ENCODE peak calls at places on chromosomes 6 and 20, in eight cellular contexts. L, E, G, C, R, Q, K and X are unnamed samples.
A peak's percentile ranks its signal among the peaks of the same experiment; 100 is the strongest.

GRCh38 chr6:75602164-75602896 is 650 bp downstream of the SENP6 start:
- DNase-seq in L (peak; percentile 48), E (peak; percentile 64), G (peak; percentile 31), C (peak; percentile 45), R (peak; percentile 42), Q (peak; percentile 60), K (peak; percentile 42), X (peak; percentile 66)

GRCh38 chr20:45834797-45835161 is 1.2 kb downstream of the SNX21 start:
- DNase-seq in L (no peak), E (no peak), G (no peak), C (no peak), R (no peak), Q (no peak), K (no peak), X (no peak)

GRCh38 chr6:90093558-90094073 is 199.3 kb downstream of the GJA10 start:
- DNase-seq in L (no peak), E (no peak), G (no peak), C (no peak), R (no peak), Q (no peak), K (no peak), X (no peak)

GRCh38 chr20:63701329-63702035 is 5.0 kb downstream of the TNFRSF6B start:
- DNase-seq in L (no peak), E (no peak), G (no peak), C (no peak), R (no peak), Q (no peak), K (no peak), X (no peak)

GRCh38 chr20:62977613-62978558 is 25.4 kb downstream of the SLC17A9 start:
- DNase-seq in L (peak; percentile 58), E (no peak), G (no peak), C (no peak), R (no peak), Q (no peak), K (no peak), X (no peak)

GRCh38 chr6:37580164-37580955 is 80.7 kb upstream of the CCDC167 start:
- DNase-seq in L (no peak), E (peak; percentile 10), G (no peak), C (no peak), R (no peak), Q (no peak), K (no peak), X (no peak)

GRCh38 chr6:162621246-162621645 is 106.3 kb downstream of the PRKN start:
- DNase-seq in L (no peak), E (no peak), G (peak; percentile 52), C (no peak), R (no peak), Q (peak; percentile 26), K (no peak), X (peak; percentile 10)

GRCh38 chr20:29740601-29740950 is 1516.9 kb upstream of the DEFB115 start:
- DNase-seq in L (no peak), E (no peak), G (no peak), C (no peak), R (no peak), Q (no peak), K (no peak), X (no peak)

GRCh38 chr20:44683263-44684046 is 31.7 kb upstream of the CCN5 start:
- DNase-seq in L (peak; percentile 56), E (peak; percentile 64), G (no peak), C (peak; percentile 46), R (no peak), Q (peak; percentile 53), K (peak; percentile 42), X (peak; percentile 46)

GRCh38 chr6:43981363-43981990 is 145.8 kb downstream of the MRPL14 start:
- DNase-seq in L (no peak), E (no peak), G (no peak), C (no peak), R (no peak), Q (no peak), K (no peak), X (no peak)

GRCh38 chr20:1894471-1894950 is 696 bp upstream of the SIRPA start:
- DNase-seq in L (peak; percentile 53), E (peak; percentile 73), G (no peak), C (peak; percentile 58), R (no peak), Q (peak; percentile 79), K (peak; percentile 59), X (peak; percentile 75)

GRCh38 chr20:18989736-18990474 is 176.3 kb downstream of the SCP2D1 start:
- DNase-seq in L (peak; percentile 26), E (no peak), G (no peak), C (peak; percentile 25), R (no peak), Q (no peak), K (no peak), X (no peak)

GRCh38 chr20:16580127-16580526 is 6.9 kb upstream of the KIF16B start:
- DNase-seq in L (peak; percentile 40), E (no peak), G (peak; percentile 90), C (no peak), R (peak; percentile 20), Q (peak; percentile 85), K (peak; percentile 77), X (peak; percentile 60)

GRCh38 chr6:47103931-47104330 is 61.8 kb upstream of the ADGRF1 start:
- DNase-seq in L (peak; percentile 61), E (no peak), G (peak; percentile 31), C (no peak), R (no peak), Q (peak; percentile 57), K (peak; percentile 49), X (peak; percentile 61)

GRCh38 chr6:142635130-142635529 is 309.8 kb downstream of the HIVEP2 start:
- DNase-seq in L (no peak), E (no peak), G (peak; percentile 48), C (no peak), R (no peak), Q (no peak), K (peak; percentile 71), X (peak; percentile 31)

GRCh38 chr20:47795214-47795667 is 10.0 kb upstream of the SULF2 start:
- DNase-seq in L (no peak), E (no peak), G (no peak), C (peak; percentile 28), R (no peak), Q (peak; percentile 76), K (no peak), X (no peak)

GRCh38 chr6:33827546-33828451 is 24.0 kb upstream of the MLN start:
- DNase-seq in L (peak; percentile 42), E (no peak), G (no peak), C (no peak), R (no peak), Q (no peak), K (peak; percentile 40), X (peak; percentile 36)

GRCh38 chr6:33822575-33823395 is 19.0 kb upstream of the MLN start:
- DNase-seq in L (no peak), E (peak; percentile 19), G (peak; percentile 38), C (no peak), R (no peak), Q (peak; percentile 14), K (no peak), X (no peak)

GRCh38 chr6:33823806-33824205 is 20.0 kb upstream of the MLN start:
- DNase-seq in L (no peak), E (no peak), G (no peak), C (no peak), R (no peak), Q (no peak), K (no peak), X (no peak)

GRCh38 chr6:33826537-33826936 is 22.7 kb upstream of the MLN start:
- DNase-seq in L (peak; percentile 26), E (no peak), G (no peak), C (no peak), R (no peak), Q (no peak), K (no peak), X (no peak)

GRCh38 chr6:33824461-33825154 is 20.8 kb upstream of the MLN start:
- DNase-seq in L (peak; percentile 69), E (peak; percentile 18), G (no peak), C (no peak), R (peak; percentile 19), Q (peak; percentile 77), K (peak; percentile 21), X (peak; percentile 56)
- H3K4me3 ChIP-seq in L (peak overlapping the region; percentile 9), E (no peak overlapping the region), G (no peak overlapping the region), C (no peak overlapping the region), R (no peak overlapping the region), Q (no peak overlapping the region), K (no peak overlapping the region), X (peak overlapping the region; percentile 7)

GRCh38 chr6:7311171-7311570 is 1.8 kb downstream of the SSR1 start:
- DNase-seq in L (no peak), E (no peak), G (peak; percentile 16), C (no peak), R (no peak), Q (peak; percentile 33), K (no peak), X (peak; percentile 44)
- H3K4me3 ChIP-seq in L (no peak overlapping the region), E (peak overlapping the region; percentile 98), G (peak overlapping the region; percentile 81), C (no peak overlapping the region), R (peak overlapping the region; percentile 92), Q (peak overlapping the region; percentile 96), K (peak overlapping the region; percentile 22), X (peak overlapping the region; percentile 80)

GRCh38 chr6:53059648-53060589 is 5.3 kb upstream of the FBXO9 start:
- DNase-seq in L (no peak), E (peak; percentile 9), G (no peak), C (no peak), R (no peak), Q (no peak), K (no peak), X (no peak)
- H3K4me3 ChIP-seq in L (peak overlapping the region; percentile 85), E (peak overlapping the region; percentile 91), G (peak overlapping the region; percentile 84), C (peak overlapping the region; percentile 95), R (peak overlapping the region; percentile 94), Q (peak overlapping the region; percentile 82), K (peak overlapping the region; percentile 75), X (peak overlapping the region; percentile 85)

GRCh38 chr6:34237722-34238506 is 1.2 kb downstream of the HMGA1 start:
- DNase-seq in L (peak; percentile 71), E (no peak), G (no peak), C (no peak), R (no peak), Q (peak; percentile 35), K (peak; percentile 33), X (peak; percentile 47)

GRCh38 chr6:34239893-34240292 is 3.2 kb downstream of the HMGA1 start:
- DNase-seq in L (no peak), E (no peak), G (no peak), C (no peak), R (no peak), Q (no peak), K (no peak), X (no peak)

GRCh38 chr6:34238507-34239239 is 2.0 kb downstream of the HMGA1 start:
- DNase-seq in L (peak; percentile 20), E (no peak), G (no peak), C (no peak), R (no peak), Q (no peak), K (no peak), X (no peak)

GRCh38 chr6:34240329-34241248 is 3.9 kb downstream of the HMGA1 start:
- DNase-seq in L (peak; percentile 22), E (no peak), G (no peak), C (no peak), R (no peak), Q (no peak), K (no peak), X (no peak)

DNA sequence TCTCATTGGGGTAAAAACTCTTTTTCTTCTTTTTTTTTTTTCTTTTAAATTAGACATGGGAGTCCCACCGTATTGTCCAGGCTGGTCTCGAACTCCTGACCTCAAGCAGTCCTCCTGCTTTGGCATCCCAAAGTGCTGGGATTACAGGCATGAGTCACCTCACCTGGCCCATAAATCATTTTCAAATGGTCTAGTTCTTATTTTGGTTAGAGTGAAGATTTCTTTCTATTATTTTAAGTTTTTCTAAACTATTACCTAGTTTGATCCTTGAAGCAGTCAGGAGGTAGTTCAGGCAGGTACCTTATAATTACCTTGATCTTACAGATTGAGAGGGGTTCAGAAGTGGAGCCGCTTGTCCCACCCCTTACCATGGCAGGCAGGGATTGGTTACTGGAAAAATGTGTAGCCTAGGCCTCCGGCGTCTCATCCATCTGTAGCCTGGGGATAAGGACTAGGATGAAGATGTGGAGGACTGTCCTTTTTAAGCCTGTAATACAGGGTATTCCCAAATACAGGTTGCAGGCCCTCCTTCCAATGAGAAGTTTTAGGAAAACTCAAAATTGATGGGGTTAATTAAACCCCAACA is 2.7 kb downstream of the HMGA1 start:
- DNase-seq in L (peak; percentile 19), E (no peak), G (no peak), C (no peak), R (no peak), Q (no peak), K (no peak), X (peak; percentile 25)
- H3K4me3 ChIP-seq in L (no peak overlapping the region), E (peak overlapping the region; percentile 98), G (peak overlapping the region; percentile 79), C (no peak overlapping the region), R (no peak overlapping the region), Q (no peak overlapping the region), K (no peak overlapping the region), X (no peak overlapping the region)